ENCODE peak calls at places on chromosome 4, in four cellular contexts. One of them, this sample, is unnamed.

GRCh38 chr4:54225671-54226398 is 3.3 kb upstream of the PDGFRA start:
- DNase-seq in endodermal cell: peak; percentile 71
- DNase-seq in lung: no peak
- DNase-seq in OCI-LY7: no peak
- DNase-seq in this sample: no peak

GRCh38 chr4:1384675-1385372 is 21.4 kb downstream of the NKX1-1 start:
- DNase-seq in lung: no peak
- DNase-seq in endodermal cell: peak; percentile 35
- DNase-seq in OCI-LY7: no peak
- DNase-seq in this sample: no peak

GRCh38 chr4:157978680-157979361 is 194.0 kb downstream of the GASK1B start:
- DNase-seq in OCI-LY7: peak; percentile 49
- DNase-seq in lung: peak; percentile 34
- DNase-seq in endodermal cell: peak; percentile 79
- DNase-seq in this sample: peak; percentile 22

GRCh38 chr4:24007740-24008348 is 118.0 kb upstream of the PPARGC1A start:
- DNase-seq in lung: no peak
- DNase-seq in OCI-LY7: no peak
- DNase-seq in endodermal cell: no peak
- DNase-seq in this sample: no peak

GRCh38 chr4:150315691-150316090 is 237.4 kb downstream of the DCLK2 start:
- DNase-seq in endodermal cell: no peak
- DNase-seq in lung: no peak
- DNase-seq in OCI-LY7: no peak
- DNase-seq in this sample: no peak

GRCh38 chr4:63693321-63693720 is 715.9 kb downstream of the TECRL start:
- DNase-seq in endodermal cell: no peak
- DNase-seq in OCI-LY7: no peak
- DNase-seq in lung: no peak
- DNase-seq in this sample: no peak

GRCh38 chr4:175827510-175827909 is 15.4 kb upstream of the GPM6A start:
- DNase-seq in OCI-LY7: no peak
- DNase-seq in endodermal cell: no peak
- DNase-seq in lung: no peak
- DNase-seq in this sample: no peak

GRCh38 chr4:44162538-44163270 is 285.9 kb downstream of the KCTD8 start:
- DNase-seq in OCI-LY7: no peak
- DNase-seq in lung: no peak
- DNase-seq in endodermal cell: no peak
- DNase-seq in this sample: no peak

GRCh38 chr4:78954048-78954666 is 14.9 kb upstream of the PAQR3 start:
- DNase-seq in lung: no peak
- DNase-seq in OCI-LY7: peak; percentile 40
- DNase-seq in endodermal cell: peak; percentile 73
- DNase-seq in this sample: no peak

GRCh38 chr4:40995850-40996249 is 218.5 kb downstream of the APBB2 start:
- DNase-seq in lung: no peak
- DNase-seq in OCI-LY7: peak; percentile 20
- DNase-seq in endodermal cell: no peak
- DNase-seq in this sample: no peak
- H3K27ac ChIP-seq in lung: no peak overlapping the region
- H3K27ac ChIP-seq in OCI-LY7: no peak overlapping the region
- H3K27ac ChIP-seq in endodermal cell: no peak overlapping the region
- H3K27ac ChIP-seq in this sample: no peak overlapping the region

DNA sequence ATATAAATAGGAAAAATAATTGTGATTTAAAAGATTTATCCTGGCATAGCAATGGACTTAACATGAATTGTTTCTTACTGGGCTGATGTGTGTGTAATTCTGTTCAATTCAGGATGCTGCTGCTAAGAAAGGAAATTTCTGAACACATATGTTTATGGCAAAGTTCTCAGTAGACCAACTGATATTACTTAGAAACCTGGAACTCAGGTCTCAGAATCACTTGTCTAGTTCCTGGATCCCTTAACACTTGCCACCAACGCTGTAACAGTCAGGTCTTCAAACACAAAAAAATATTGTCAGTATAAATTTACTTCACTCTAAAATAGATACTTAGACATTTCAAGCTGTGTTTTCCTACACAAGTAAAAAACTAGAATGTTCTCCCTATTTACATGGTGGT is 5.5 kb downstream of the CASP3 start:
- DNase-seq in lung: no peak
- DNase-seq in endodermal cell: no peak
- DNase-seq in OCI-LY7: no peak
- DNase-seq in this sample: no peak
- H3K4me1 ChIP-seq in lung: no peaks in the 10 kb centered on the region
- H3K4me1 ChIP-seq in endodermal cell: no peaks in the 10 kb centered on the region
- H3K4me1 ChIP-seq in OCI-LY7: peaks cover 44% of the 10 kb centered on the region
- H3K4me1 ChIP-seq in this sample: peaks cover 76% of the 10 kb centered on the region

DNA sequence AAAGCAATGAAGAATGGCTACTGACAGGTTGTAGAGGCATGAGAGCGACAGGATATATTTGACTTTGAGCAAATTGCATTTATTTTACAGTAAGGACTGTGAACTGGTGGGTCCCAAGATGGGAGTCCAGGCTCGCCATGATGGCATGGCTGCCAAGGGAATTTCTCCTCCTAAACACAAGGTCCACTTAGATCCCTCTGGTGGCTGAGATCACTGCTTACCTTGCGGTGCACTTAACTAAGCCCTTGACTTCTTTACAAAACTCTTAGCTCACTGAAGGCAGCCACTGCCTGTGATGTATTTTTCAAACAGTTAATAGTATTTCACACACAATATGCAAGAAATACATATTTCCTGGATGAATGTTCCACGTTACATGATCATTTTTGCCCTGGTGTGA is 50.3 kb upstream of the SORBS2 start:
- DNase-seq in endodermal cell: no peak
- DNase-seq in lung: no peak
- DNase-seq in OCI-LY7: no peak
- DNase-seq in this sample: no peak
- H3K27ac ChIP-seq in endodermal cell: no peak overlapping the region
- H3K27ac ChIP-seq in lung: peak overlapping the region; percentile 7
- H3K27ac ChIP-seq in OCI-LY7: no peak overlapping the region
- H3K27ac ChIP-seq in this sample: no peak overlapping the region

DNA sequence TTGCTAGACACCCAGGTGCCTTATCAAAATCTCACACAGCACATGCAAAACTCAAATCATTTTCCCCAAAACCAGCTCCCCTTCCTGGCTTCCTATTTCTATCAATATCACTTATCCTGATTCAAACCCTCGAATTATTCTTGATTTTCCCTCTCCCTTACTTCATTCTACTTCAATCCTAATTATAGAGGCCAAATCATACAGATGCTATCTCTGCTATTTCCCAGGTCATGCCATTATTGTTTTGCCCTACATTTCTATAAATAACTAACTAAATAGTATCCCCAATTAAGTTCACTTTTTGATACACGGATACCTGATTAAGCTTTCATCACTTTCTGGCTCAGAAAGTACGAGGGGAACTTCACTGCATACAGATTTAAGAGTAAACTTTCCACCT is 62.4 kb downstream of the FBXL5 start:
- DNase-seq in OCI-LY7: no peak
- DNase-seq in lung: no peak
- DNase-seq in endodermal cell: no peak
- DNase-seq in this sample: no peak
- H3K4me1 ChIP-seq in OCI-LY7: no peaks in the 10 kb centered on the region
- H3K4me1 ChIP-seq in lung: peaks cover 1% of the 10 kb centered on the region
- H3K4me1 ChIP-seq in endodermal cell: no peaks in the 10 kb centered on the region
- H3K4me1 ChIP-seq in this sample: no peaks in the 10 kb centered on the region

DNA sequence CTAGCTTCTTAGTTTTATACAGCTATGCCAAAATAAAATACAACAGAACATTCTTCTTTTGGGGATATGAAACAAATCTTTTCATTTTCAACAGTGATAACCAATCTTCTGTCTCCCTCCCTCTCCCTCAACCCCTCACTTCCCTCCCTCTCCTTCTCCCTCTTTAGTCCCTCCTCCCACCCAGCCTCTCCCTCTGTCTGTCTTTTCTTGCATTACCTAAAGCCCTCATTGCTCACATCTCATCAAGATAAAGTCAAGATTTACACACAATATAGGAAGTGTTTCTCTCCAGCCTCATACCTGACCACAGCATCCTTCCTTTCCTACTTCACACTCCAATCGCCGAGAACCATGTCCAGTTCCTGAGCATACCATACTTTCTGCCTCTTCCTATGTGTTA is 190.3 kb downstream of the SHROOM3 start:
- DNase-seq in endodermal cell: no peak
- DNase-seq in OCI-LY7: no peak
- DNase-seq in lung: no peak
- DNase-seq in this sample: no peak
- H3K27ac ChIP-seq in endodermal cell: no peak overlapping the region
- H3K27ac ChIP-seq in OCI-LY7: no peak overlapping the region
- H3K27ac ChIP-seq in lung: no peak overlapping the region
- H3K27ac ChIP-seq in this sample: no peak overlapping the region

GRCh38 chr4:152687974-152688599 is 8.3 kb upstream of the TMEM154 start:
- DNase-seq in lung: no peak
- DNase-seq in OCI-LY7: no peak
- DNase-seq in endodermal cell: no peak
- DNase-seq in this sample: no peak
- H3K4me1 ChIP-seq in lung: no peaks in the 10 kb centered on the region
- H3K4me1 ChIP-seq in OCI-LY7: peaks cover 24% of the 10 kb centered on the region
- H3K4me1 ChIP-seq in endodermal cell: peaks cover 5% of the 10 kb centered on the region
- H3K4me1 ChIP-seq in this sample: no peaks in the 10 kb centered on the region

This sample was measured in CD4-positive, CD25-positive, alpha-beta regulatory T cell.